ENCODE peak calls at places on chromosome 14, in four cellular contexts. One of them, this sample, is unnamed.

GRCh38 chr14:31229009-31229408 is 21.4 kb upstream of the HECTD1 start:
- DNase-seq in HepG2: no peak
- DNase-seq in WTC11: no peak
- DNase-seq in K562: no peak
- DNase-seq in this sample: no peak

GRCh38 chr14:94936901-94937321 is 167.0 kb upstream of the GSC start:
- DNase-seq in HepG2: no peak
- DNase-seq in WTC11: no peak
- DNase-seq in K562: no peak
- DNase-seq in this sample: no peak

GRCh38 chr14:93936245-93936644 is 9.1 kb downstream of the FAM181A start:
- DNase-seq in HepG2: no peak
- DNase-seq in WTC11: peak; percentile 56
- DNase-seq in K562: peak; percentile 33
- DNase-seq in this sample: peak; percentile 41

GRCh38 chr14:82905762-82906161 is 1372.1 kb upstream of the SEL1L start:
- DNase-seq in HepG2: no peak
- DNase-seq in WTC11: no peak
- DNase-seq in K562: no peak
- DNase-seq in this sample: no peak

GRCh38 chr14:42884100-42884499 is 1277.4 kb downstream of the LRFN5 start:
- DNase-seq in HepG2: no peak
- DNase-seq in WTC11: no peak
- DNase-seq in K562: no peak
- DNase-seq in this sample: peak; percentile 54

GRCh38 chr14:96125536-96125935 is 79.1 kb upstream of the BDKRB2 start:
- DNase-seq in HepG2: no peak
- DNase-seq in WTC11: no peak
- DNase-seq in K562: no peak
- DNase-seq in this sample: no peak

GRCh38 chr14:31080060-31080459 is 53.9 kb upstream of the STRN3 start:
- DNase-seq in HepG2: no peak
- DNase-seq in WTC11: no peak
- DNase-seq in K562: no peak
- DNase-seq in this sample: no peak

GRCh38 chr14:32933943-32934890 is 4.5 kb upstream of the NPAS3 start:
- DNase-seq in HepG2: no peak
- DNase-seq in WTC11: peak; percentile 63
- DNase-seq in K562: no peak
- DNase-seq in this sample: no peak

GRCh38 chr14:92223027-92223426 is 99.9 kb upstream of the SLC24A4 start:
- DNase-seq in HepG2: no peak
- DNase-seq in WTC11: no peak
- DNase-seq in K562: no peak
- DNase-seq in this sample: no peak

GRCh38 chr14:34592623-34593022 is 37.3 kb downstream of the SNX6 start:
- DNase-seq in HepG2: no peak
- DNase-seq in WTC11: no peak
- DNase-seq in K562: no peak
- DNase-seq in this sample: no peak

GRCh38 chr14:100975668-100976067 is 72.1 kb upstream of the RTL1 start:
- DNase-seq in HepG2: no peak
- DNase-seq in WTC11: no peak
- DNase-seq in K562: no peak
- DNase-seq in this sample: no peak

GRCh38 chr14:89308232-89308959 is 108.6 kb downstream of the FOXN3 start:
- DNase-seq in HepG2: no peak
- DNase-seq in WTC11: no peak
- DNase-seq in K562: no peak
- DNase-seq in this sample: no peak

GRCh38 chr14:79516009-79516408 is 695.3 kb downstream of the DIO2 start:
- DNase-seq in HepG2: no peak
- DNase-seq in WTC11: no peak
- DNase-seq in K562: no peak
- DNase-seq in this sample: no peak

GRCh38 chr14:63454863-63455622 is 88.1 kb downstream of the PPP2R5E start:
- DNase-seq in HepG2: no peak
- DNase-seq in WTC11: no peak
- DNase-seq in K562: no peak
- DNase-seq in this sample: no peak

GRCh38 chr14:20477211-20477876 is 8.1 kb downstream of the PNP start:
- DNase-seq in HepG2: no peak
- DNase-seq in WTC11: no peak
- DNase-seq in K562: no peak
- DNase-seq in this sample: no peak
- TF ChIP-seq NR3C1 in HepG2: no peak
- TF ChIP-seq NR3C1 in WTC11: no peak
- TF ChIP-seq NR3C1 in K562: no peak
- TF ChIP-seq NR3C1 in this sample: no peak

GRCh38 chr14:71733210-71733883 is 198.9 kb upstream of the RGS6 start:
- DNase-seq in HepG2: no peak
- DNase-seq in WTC11: no peak
- DNase-seq in K562: no peak
- DNase-seq in this sample: no peak
- TF ChIP-seq NR3C1 in HepG2: no peak
- TF ChIP-seq NR3C1 in WTC11: no peak
- TF ChIP-seq NR3C1 in K562: no peak
- TF ChIP-seq NR3C1 in this sample: no peak

GRCh38 chr14:68767248-68767645 is 25.6 kb downstream of the ZFP36L1 start:
- DNase-seq in HepG2: no peak
- DNase-seq in WTC11: no peak
- DNase-seq in K562: no peak
- DNase-seq in this sample: no peak
- TF ChIP-seq NR3C1 in HepG2: no peak
- TF ChIP-seq NR3C1 in WTC11: no peak
- TF ChIP-seq NR3C1 in K562: no peak
- TF ChIP-seq NR3C1 in this sample: no peak

GRCh38 chr14:56474419-56475022 is 105.1 kb upstream of the TMEM260 start:
- DNase-seq in HepG2: peak; percentile 16
- DNase-seq in WTC11: no peak
- DNase-seq in K562: peak; percentile 9
- DNase-seq in this sample: peak; percentile 37
- TF ChIP-seq NR3C1 in HepG2: no peak
- TF ChIP-seq NR3C1 in WTC11: no peak
- TF ChIP-seq NR3C1 in K562: no peak
- TF ChIP-seq NR3C1 in this sample: no peak

GRCh38 chr14:53151523-53151866 is 1.6 kb downstream of the DDHD1 start:
- DNase-seq in HepG2: no peak
- DNase-seq in WTC11: no peak
- DNase-seq in K562: no peak
- DNase-seq in this sample: no peak

GRCh38 chr14:53152909-53153701 is at the start of gene DDHD1:
- DNase-seq in HepG2: peak; percentile 50
- DNase-seq in WTC11: peak; percentile 78
- DNase-seq in K562: peak; percentile 89
- DNase-seq in this sample: peak; percentile 81

GRCh38 chr14:53152627-53152908 is 555 bp downstream of the DDHD1 start:
- DNase-seq in HepG2: no peak
- DNase-seq in WTC11: no peak
- DNase-seq in K562: no peak
- DNase-seq in this sample: peak; percentile 35

GRCh38 chr14:53153702-53154112 is 584 bp upstream of the DDHD1 start:
- DNase-seq in HepG2: no peak
- DNase-seq in WTC11: no peak
- DNase-seq in K562: no peak
- DNase-seq in this sample: no peak

GRCh38 chr14:53151867-53152626 is 1.1 kb downstream of the DDHD1 start:
- DNase-seq in HepG2: peak; percentile 29
- DNase-seq in WTC11: peak; percentile 46
- DNase-seq in K562: peak; percentile 28
- DNase-seq in this sample: peak; percentile 89
- TF ChIP-seq NR3C1 in HepG2: no peak
- TF ChIP-seq NR3C1 in WTC11: no peak
- TF ChIP-seq NR3C1 in K562: no peak
- TF ChIP-seq NR3C1 in this sample: no peak

DNA sequence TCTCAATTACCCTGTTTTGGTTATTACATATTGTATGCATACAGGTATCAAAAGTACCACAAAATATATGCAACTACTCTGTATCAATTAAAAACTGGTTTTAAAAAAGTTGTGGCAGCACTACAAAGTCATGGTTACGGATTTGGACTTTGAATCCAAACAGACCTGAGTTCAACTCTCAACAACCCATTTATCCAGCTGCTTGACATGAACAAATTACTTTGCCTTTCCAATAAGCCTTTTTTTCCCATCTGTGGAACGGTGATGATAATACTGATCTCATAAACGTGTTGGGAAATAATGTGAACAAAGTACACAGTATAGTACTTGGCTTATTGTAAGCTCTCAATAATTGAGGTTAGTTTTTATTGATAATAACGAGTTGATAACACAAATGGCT is 85.0 kb downstream of the MNAT1 start:
- DNase-seq in HepG2: peak; percentile 91
- DNase-seq in WTC11: no peak
- DNase-seq in K562: no peak
- DNase-seq in this sample: no peak
- TF ChIP-seq NR3C1 in HepG2: no peak
- TF ChIP-seq NR3C1 in WTC11: no peak
- TF ChIP-seq NR3C1 in K562: no peak
- TF ChIP-seq NR3C1 in this sample: no peak

GRCh38 chr14:72891666-72892102 is 2.2 kb downstream of the DPF3 start:
- DNase-seq in HepG2: no peak
- DNase-seq in WTC11: no peak
- DNase-seq in K562: no peak
- DNase-seq in this sample: no peak

GRCh38 chr14:72893636-72894322 is at the start of gene DPF3:
- DNase-seq in HepG2: peak; percentile 89
- DNase-seq in WTC11: peak; percentile 98
- DNase-seq in K562: peak; percentile 95
- DNase-seq in this sample: peak; percentile 97

GRCh38 chr14:72892879-72893635 is 844 bp downstream of the DPF3 start:
- DNase-seq in HepG2: no peak
- DNase-seq in WTC11: peak; percentile 46
- DNase-seq in K562: peak; percentile 43
- DNase-seq in this sample: no peak

GRCh38 chr14:72894323-72894622 is 372 bp upstream of the DPF3 start:
- DNase-seq in HepG2: no peak
- DNase-seq in WTC11: no peak
- DNase-seq in K562: no peak
- DNase-seq in this sample: no peak

DNA sequence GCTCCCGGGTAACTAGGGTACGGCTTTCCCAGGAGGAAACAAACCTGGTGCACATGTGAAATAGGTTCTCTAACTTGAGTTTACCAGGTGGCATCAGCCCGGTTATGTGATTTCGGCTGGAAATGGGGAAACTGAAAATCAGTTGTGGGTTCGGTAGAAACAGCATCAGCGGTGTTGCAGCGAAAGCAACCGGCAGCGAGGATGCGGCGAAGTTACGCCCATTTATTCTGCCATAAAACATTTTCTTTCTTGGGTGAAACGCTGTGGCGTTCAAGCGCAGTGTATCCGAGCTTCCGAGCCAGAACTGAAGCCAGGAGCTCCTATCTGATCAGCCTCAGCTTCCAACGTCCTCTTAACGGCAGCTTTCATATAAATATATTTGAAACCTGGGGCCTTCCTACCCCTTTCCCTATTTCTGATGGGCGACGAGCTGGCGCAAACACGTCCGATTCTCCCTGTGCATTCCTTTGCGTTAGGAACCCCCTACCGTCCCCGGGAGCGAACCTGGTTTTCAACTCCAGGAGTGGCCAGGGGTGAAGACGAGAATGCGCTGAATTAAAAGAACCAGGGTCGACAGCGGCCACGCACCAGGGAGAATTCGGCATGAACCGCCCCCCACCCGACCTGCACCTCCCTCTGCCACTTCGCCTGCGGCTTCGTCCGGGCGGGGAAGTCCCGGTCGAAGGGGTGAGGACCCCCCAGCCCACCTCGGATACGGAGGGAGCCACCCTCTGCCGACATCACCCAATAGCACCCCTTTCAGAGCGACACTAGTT is 1.6 kb downstream of the DPF3 start:
- DNase-seq in HepG2: no peak
- DNase-seq in WTC11: peak; percentile 54
- DNase-seq in K562: no peak
- DNase-seq in this sample: no peak
- TF ChIP-seq NR3C1 in HepG2: no peak
- TF ChIP-seq NR3C1 in WTC11: no peak
- TF ChIP-seq NR3C1 in K562: no peak
- TF ChIP-seq NR3C1 in this sample: no peak

GRCh38 chr14:37665951-37666350 is 70.5 kb downstream of the TTC6 start:
- DNase-seq in HepG2: no peak
- DNase-seq in WTC11: no peak
- DNase-seq in K562: no peak
- DNase-seq in this sample: no peak

GRCh38 chr14:37673439-37673838 is 78.0 kb downstream of the TTC6 start:
- DNase-seq in HepG2: no peak
- DNase-seq in WTC11: no peak
- DNase-seq in K562: no peak
- DNase-seq in this sample: no peak

GRCh38 chr14:37669242-37669641 is 73.8 kb downstream of the TTC6 start:
- DNase-seq in HepG2: no peak
- DNase-seq in WTC11: no peak
- DNase-seq in K562: no peak
- DNase-seq in this sample: no peak

GRCh38 chr14:37665479-37665878 is 70.0 kb downstream of the TTC6 start:
- DNase-seq in HepG2: no peak
- DNase-seq in WTC11: no peak
- DNase-seq in K562: no peak
- DNase-seq in this sample: no peak

GRCh38 chr14:37668646-37669045 is 73.2 kb downstream of the TTC6 start:
- DNase-seq in HepG2: no peak
- DNase-seq in WTC11: no peak
- DNase-seq in K562: no peak
- DNase-seq in this sample: no peak
- TF ChIP-seq NR3C1 in HepG2: no peak
- TF ChIP-seq NR3C1 in WTC11: no peak
- TF ChIP-seq NR3C1 in K562: no peak
- TF ChIP-seq NR3C1 in this sample: no peak

GRCh38 chr14:104678901-104679705 is 10.3 kb upstream of the INF2 start:
- DNase-seq in HepG2: no peak
- DNase-seq in WTC11: no peak
- DNase-seq in K562: no peak
- DNase-seq in this sample: no peak

GRCh38 chr14:104680056-104680805 is 9.2 kb upstream of the INF2 start:
- DNase-seq in HepG2: no peak
- DNase-seq in WTC11: no peak
- DNase-seq in K562: peak; percentile 21
- DNase-seq in this sample: peak; percentile 83

GRCh38 chr14:104676694-104677505 is 12.5 kb upstream of the INF2 start:
- DNase-seq in HepG2: peak; percentile 55
- DNase-seq in WTC11: peak; percentile 49
- DNase-seq in K562: peak; percentile 33
- DNase-seq in this sample: no peak

GRCh38 chr14:104677506-104678332 is 11.7 kb upstream of the INF2 start:
- DNase-seq in HepG2: no peak
- DNase-seq in WTC11: peak; percentile 66
- DNase-seq in K562: peak; percentile 81
- DNase-seq in this sample: peak; percentile 85

GRCh38 chr14:104678346-104678745 is 11.1 kb upstream of the INF2 start:
- DNase-seq in HepG2: no peak
- DNase-seq in WTC11: no peak
- DNase-seq in K562: peak; percentile 54
- DNase-seq in this sample: no peak
- TF ChIP-seq NR3C1 in HepG2: no peak
- TF ChIP-seq NR3C1 in WTC11: no peak
- TF ChIP-seq NR3C1 in K562: no peak
- TF ChIP-seq NR3C1 in this sample: no peak